ENCODE peak calls at places on chromosomes 1 and 21, in four cellular contexts. Q is SK-N-SH; R is activated naive CD4-positive, alpha-beta T cell treated with Interleukin-2 at 50 U/mL for 16 hours; P is HTR-8/SVneo. A is an unnamed sample.

GRCh38 chr1:227449051-227449450 is 114.3 kb upstream of the ZNF678 start:
- DNase-seq in Q (peak), P (peak), R (peak), A (peak)

GRCh38 chr1:25033828-25034451 is 103.9 kb upstream of the RUNX3 start:
- DNase-seq in P (no peak), Q (no peak), R (no peak), A (no peak)

GRCh38 chr1:94773931-94774422 is 46.2 kb upstream of the SLC44A3 start:
- DNase-seq in R (no peak), P (peak), Q (no peak), A (no peak)

GRCh38 chr1:59484090-59484489 is 187.2 kb downstream of the FGGY start:
- DNase-seq in Q (no peak), R (no peak), P (peak), A (no peak)

GRCh38 chr1:54664364-54664763 is 22.8 kb downstream of the MROH7 start:
- DNase-seq in R (no peak), P (no peak), Q (no peak), A (no peak)

GRCh38 chr1:30801826-30802198 is 44.2 kb upstream of the LAPTM5 start:
- DNase-seq in R (peak), Q (peak), P (peak), A (peak)

GRCh38 chr1:48177257-48177656 is 45.3 kb upstream of the SLC5A9 start:
- DNase-seq in R (no peak), P (no peak), Q (no peak), A (peak)

GRCh38 chr21:27476696-27477095 is 509.8 kb upstream of the ADAMTS5 start:
- DNase-seq in P (peak), R (no peak), Q (peak), A (no peak)

GRCh38 chr1:58575831-58576726 is 973 bp downstream of the TACSTD2 start:
- DNase-seq in Q (no peak), P (no peak), R (peak), A (no peak)

GRCh38 chr1:6965062-6965913 is 180.0 kb downstream of the CAMTA1 start:
- DNase-seq in P (no peak), Q (no peak), R (no peak), A (no peak)

GRCh38 chr1:243268284-243268653 is 12.4 kb downstream of the SDCCAG8 start:
- DNase-seq in Q (no peak), P (peak), R (no peak), A (no peak)